ENCODE peak calls at places on chromosomes 2 and 18, in nine cellular contexts. R is GM12878, N is sigmoid colon, U is upper lobe of left lung, E is SK-N-MC, F is suprapubic skin, V is transverse colon, H is breast epithelium, D is SK-N-SH. K is an unnamed sample.

GRCh38 chr2:174786066-174786725 is 21.9 kb upstream of the CHRNA1 start:
- DNase-seq in U (no peak), H (no peak), N (no peak), V (no peak), E (no peak), D (no peak), F (no peak), R (no peak), K (no peak)

GRCh38 chr2:109529532-109530449 is 84.0 kb downstream of the SEPTIN10 start:
- DNase-seq in U (peak; percentile 21), F (no peak), H (no peak), N (peak; percentile 85), V (no peak), R (no peak), E (no peak), D (no peak), K (peak; percentile 82)

GRCh38 chr18:79478484-79479113 is 82.9 kb downstream of the NFATC1 start:
- DNase-seq in U (no peak), D (no peak), E (no peak), V (no peak), F (peak; percentile 53), H (no peak), N (peak; percentile 56), R (no peak), K (no peak)

GRCh38 chr2:196245746-196246145 is 74.4 kb upstream of the STK17B start:
- DNase-seq in U (no peak), D (no peak), H (no peak), N (no peak), V (no peak), F (no peak), E (no peak), R (no peak), K (no peak)

GRCh38 chr18:74652392-74652988 is 54.8 kb downstream of the ZNF407 start:
- DNase-seq in H (no peak), N (no peak), V (no peak), R (no peak), E (peak; percentile 32), D (peak; percentile 47), F (no peak), U (no peak), K (no peak)

GRCh38 chr2:112582314-112582746 is 2.1 kb upstream of the CHCHD5 start:
- DNase-seq in N (no peak), E (peak; percentile 58), U (peak; percentile 32), F (no peak), V (no peak), R (no peak), D (peak; percentile 34), H (no peak), K (no peak)

GRCh38 chr2:176099159-176099736 is 347 bp upstream of the HOXD12 start:
- DNase-seq in H (no peak), F (no peak), E (no peak), U (no peak), N (peak; percentile 61), D (no peak), V (no peak), R (no peak), K (no peak)

GRCh38 chr2:168671932-168672331 is 130.5 kb upstream of the NOSTRIN start:
- DNase-seq in R (no peak), N (no peak), F (no peak), E (no peak), U (no peak), V (no peak), H (no peak), D (no peak), K (no peak)

GRCh38 chr2:218291934-218292699 is at the start of gene TMBIM1:
- DNase-seq in H (peak; percentile 70), V (peak; percentile 84), U (peak; percentile 89), E (no peak), N (peak; percentile 91), R (no peak), F (peak; percentile 89), D (no peak), K (no peak)

GRCh38 chr2:48315847-48316194 is 214.1 kb upstream of the STON1 start:
- DNase-seq in D (peak; percentile 39), N (no peak), F (no peak), H (no peak), R (no peak), V (peak; percentile 16), U (no peak), E (no peak), K (no peak)

GRCh38 chr2:120952318-120952717 is 216.7 kb downstream of the GLI2 start:
- DNase-seq in V (no peak), E (no peak), D (no peak), H (no peak), N (no peak), R (no peak), F (no peak), U (no peak), K (no peak)

GRCh38 chr2:204533629-204534370 is 11.5 kb upstream of the PARD3B start:
- DNase-seq in R (no peak), D (no peak), V (no peak), E (no peak), N (no peak), F (no peak), U (no peak), H (no peak), K (no peak)

GRCh38 chr2:124145982-124146381 is 120.9 kb downstream of the CNTNAP5 start:
- DNase-seq in D (no peak), V (no peak), U (no peak), E (no peak), H (no peak), N (no peak), F (no peak), R (no peak), K (no peak)

GRCh38 chr2:9750224-9751215 is 92.8 kb upstream of the TAF1B start:
- DNase-seq in D (no peak), F (no peak), H (no peak), U (no peak), R (no peak), E (no peak), V (no peak), N (no peak), K (no peak)

GRCh38 chr18:28108801-28109200 is 68.1 kb downstream of the CDH2 start:
- DNase-seq in F (no peak), N (no peak), E (no peak), V (no peak), D (no peak), U (no peak), R (no peak), H (no peak), K (no peak)

GRCh38 chr2:70553584-70554337 is at the start of gene TGFA:
- DNase-seq in E (no peak), R (no peak), V (peak; percentile 89), U (peak; percentile 90), H (peak; percentile 87), N (peak; percentile 71), F (peak; percentile 79), D (peak; percentile 88), K (no peak)

GRCh38 chr2:8408560-8409460 is 273.0 kb upstream of the ID2 start:
- DNase-seq in E (no peak), H (no peak), F (no peak), V (no peak), R (peak; percentile 99), U (no peak), N (no peak), D (no peak), K (no peak)

DNA sequence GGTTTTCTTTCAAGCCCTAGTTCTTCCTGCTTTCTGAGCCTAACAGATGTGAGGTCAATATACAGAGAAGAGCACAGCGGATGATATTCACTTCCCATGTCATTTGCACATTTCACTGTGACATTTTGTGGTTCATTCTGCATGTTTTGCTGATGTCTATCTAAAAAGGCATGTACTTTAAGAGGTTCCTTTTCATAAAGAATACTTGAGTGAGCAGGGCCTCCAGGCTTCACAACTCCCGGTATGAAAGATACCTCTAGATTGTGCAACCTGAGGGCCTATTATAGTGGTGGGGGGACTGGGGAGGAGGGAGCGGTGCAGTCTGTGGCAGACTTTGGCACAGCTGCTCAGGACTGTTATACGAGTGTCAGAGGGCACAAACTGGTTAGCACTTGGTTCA is 54.6 kb downstream of the CPO start:
- DNase-seq in H (peak; percentile 25), D (no peak), U (peak; percentile 67), N (no peak), E (no peak), V (no peak), F (no peak), R (no peak), K (no peak)
- TF ChIP-seq POLR2AphosphoS5 in H (no peak), D (no peak), U (no peak), N (no peak), E (no peak), V (no peak), F (no peak), R (no peak), K (no peak)

GRCh38 chr2:125885340-125885739 is 770.6 kb upstream of the GYPC start:
- DNase-seq in N (no peak), F (no peak), V (no peak), U (no peak), H (no peak), E (no peak), R (no peak), D (no peak), K (no peak)
- H3K4me3 ChIP-seq in N (no peak overlapping the region), F (no peak overlapping the region), V (no peak overlapping the region), U (no peak overlapping the region), H (no peak overlapping the region), E (no peak overlapping the region), R (no peak overlapping the region), D (no peak overlapping the region), K (no peak overlapping the region)

DNA sequence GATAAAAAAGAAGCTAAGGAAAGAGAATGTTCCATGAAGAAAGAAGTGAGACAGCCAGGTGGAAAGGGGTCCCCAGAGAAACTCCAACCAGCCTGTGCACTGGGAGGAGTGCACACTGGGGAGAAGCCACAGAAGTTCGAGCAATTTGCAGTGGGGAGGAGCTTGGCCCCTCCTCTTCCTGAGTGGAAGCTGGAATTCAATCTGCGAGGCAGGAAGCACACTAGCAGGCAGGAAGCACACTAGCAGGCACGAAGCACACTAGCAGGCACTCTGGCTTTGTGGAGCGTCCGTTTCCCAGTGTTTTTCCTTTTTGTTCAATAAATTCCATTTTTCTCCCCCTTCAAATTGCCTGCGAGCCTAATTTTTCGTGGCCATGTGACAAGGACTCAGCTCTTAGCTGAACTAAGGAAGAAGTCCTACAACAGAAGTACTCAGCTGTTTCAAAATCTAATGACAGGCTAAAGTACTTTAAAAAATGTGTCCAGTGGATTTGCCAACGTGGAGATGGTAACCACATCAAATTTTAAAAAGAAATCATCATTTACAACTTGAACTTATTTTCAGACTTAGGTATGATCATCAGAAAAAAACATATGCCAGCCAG is 21.4 kb upstream of the SPIRE1 start:
- DNase-seq in U (peak; percentile 79), H (no peak), D (no peak), N (peak; percentile 83), E (no peak), V (peak; percentile 22), R (no peak), F (peak; percentile 67), K (no peak)
- TF ChIP-seq POLR2AphosphoS5 in U (peak; percentile 86), H (peak; percentile 41), D (peak; percentile 81), N (peak; percentile 67), E (peak; percentile 80), V (no peak), R (no peak), F (no peak), K (peak; percentile 48)

DNA sequence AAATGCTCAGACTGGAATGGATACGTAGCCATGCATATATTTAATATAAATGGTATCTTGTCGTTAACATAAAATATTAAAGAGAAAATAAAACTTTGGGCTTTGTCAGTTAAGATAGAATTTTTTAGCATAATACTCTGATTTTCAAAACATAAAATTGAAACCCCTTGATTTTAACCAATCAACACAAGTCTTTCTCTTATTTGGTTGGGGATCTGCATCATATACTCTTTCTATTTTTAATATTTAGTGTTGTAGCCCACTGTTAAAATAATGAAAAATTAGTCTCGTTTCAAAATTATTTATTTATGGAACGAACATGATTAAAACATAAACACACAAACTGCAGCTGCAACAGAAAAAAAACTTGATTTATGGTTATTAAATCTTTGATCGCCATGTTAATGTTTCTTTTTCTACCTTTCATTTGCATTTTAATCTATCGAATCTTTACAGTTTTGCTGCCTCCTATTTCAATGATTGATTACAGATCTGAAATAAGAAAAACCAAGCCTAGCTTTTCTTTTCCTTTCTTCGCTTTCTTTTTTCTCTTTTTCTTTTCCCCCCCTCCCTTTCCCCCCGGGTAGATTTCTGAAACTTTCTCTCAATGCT is 145.5 kb downstream of the MEIS1 start:
- DNase-seq in D (no peak), V (no peak), U (no peak), E (no peak), R (no peak), H (no peak), F (no peak), N (no peak), K (no peak)
- H3K4me3 ChIP-seq in D (peak overlapping the region; percentile 28), V (peak overlapping the region; percentile 5), U (no peak overlapping the region), E (peak overlapping the region; percentile 60), R (no peak overlapping the region), H (peak overlapping the region; percentile 42), F (peak overlapping the region; percentile 42), N (peak overlapping the region; percentile 63), K (peak overlapping the region; percentile 54)

K was measured in vagina.